ENCODE peak calls at places on chromosomes 16 and 17, in six cellular contexts. A is right atrium auricular region, C is tibial artery, Y is heart right ventricle, H is WERI-Rb-1, J is left ventricle myocardium inferior. O is an unnamed sample. For H3K27me3, the result is how much of the 10 kb centered on the place peaks cover.

GRCh38 chr17:43778337-43779144 is at the start of gene DUSP3:
- DNase-seq in A (peak), C (peak), Y (peak), H (peak), J (peak), O (peak)

GRCh38 chr16:4663756-4664465 is 29.5 kb upstream of the NUDT16L1 start:
- DNase-seq in A (peak), C (peak), Y (peak), H (no peak), J (peak), O (no peak)

GRCh38 chr16:57621521-57622268 is 6.7 kb upstream of the ADGRG1 start:
- DNase-seq in A (no peak), C (peak), Y (no peak), H (no peak), J (no peak), O (peak)

GRCh38 chr17:29546085-29546484 is 20.8 kb downstream of the ABHD15 start:
- DNase-seq in A (no peak), C (no peak), Y (no peak), H (no peak), J (no peak), O (no peak)

GRCh38 chr17:3748576-3748975 is 24.9 kb downstream of the HASPIN start:
- DNase-seq in A (no peak), C (no peak), Y (no peak), H (no peak), J (no peak), O (no peak)

GRCh38 chr16:35734728-35735402 is 2275.5 kb downstream of the TP53TG3F start:
- DNase-seq in A (peak), C (no peak), Y (no peak), H (no peak), J (no peak), O (no peak)

GRCh38 chr16:23131841-23132576 is 17.2 kb downstream of the USP31 start:
- DNase-seq in A (no peak), C (no peak), Y (no peak), H (no peak), J (no peak), O (no peak)

GRCh38 chr17:29619251-29619650 is 3.5 kb downstream of the CORO6 start:
- DNase-seq in A (no peak), C (peak), Y (peak), H (no peak), J (no peak), O (no peak)

GRCh38 chr16:81127051-81127450 is 30.9 kb upstream of the GCSH start:
- DNase-seq in A (no peak), C (no peak), Y (no peak), H (no peak), J (no peak), O (no peak)

GRCh38 chr16:23464196-23464595 is 11.2 kb upstream of the COG7 start:
- DNase-seq in A (no peak), C (no peak), Y (no peak), H (no peak), J (no peak), O (no peak)

GRCh38 chr17:63694974-63695773 is 4.8 kb downstream of the LIMD2 start:
- DNase-seq in A (no peak), C (no peak), Y (no peak), H (no peak), J (no peak), O (no peak)

GRCh38 chr16:51431517-51432241 is 280.6 kb upstream of the SALL1 start:
- DNase-seq in A (no peak), C (no peak), Y (no peak), H (no peak), J (no peak), O (peak)

GRCh38 chr17:74639704-74640142 is 16.2 kb upstream of the CD300E start:
- DNase-seq in A (no peak), C (peak), Y (no peak), H (no peak), J (no peak), O (no peak)

GRCh38 chr17:39097159-39097519 is 54.3 kb downstream of the PLXDC1 start:
- DNase-seq in A (no peak), C (no peak), Y (no peak), H (peak), J (no peak), O (no peak)

GRCh38 chr17:4573682-4574081 is 10.6 kb upstream of the SMTNL2 start:
- DNase-seq in A (no peak), C (no peak), Y (peak), H (no peak), J (peak), O (no peak)

GRCh38 chr16:8194795-8195194 is 395.5 kb downstream of the TMEM114 start:
- DNase-seq in A (no peak), C (no peak), Y (no peak), H (peak), J (no peak), O (no peak)

GRCh38 chr17:34472363-34472762 is 107.0 kb upstream of the TMEM132E start:
- DNase-seq in A (no peak), C (no peak), Y (no peak), H (no peak), J (no peak), O (no peak)

GRCh38 chr16:55944377-55944802 is 69.2 kb upstream of the CES5A start:
- DNase-seq in A (peak), C (peak), Y (peak), H (peak), J (peak), O (peak)

GRCh38 chr17:71378036-71378435 is 742.8 kb upstream of the SOX9 start:
- DNase-seq in A (no peak), C (no peak), Y (no peak), H (no peak), J (no peak), O (no peak)

GRCh38 chr16:12259258-12259657 is 282.7 kb downstream of the SNX29 start:
- DNase-seq in A (no peak), C (no peak), Y (no peak), H (no peak), J (no peak), O (no peak)

GRCh38 chr17:75024686-75025397 is 12.4 kb downstream of the MRPL58 start:
- DNase-seq in A (no peak), C (no peak), Y (no peak), H (no peak), J (no peak), O (no peak)

GRCh38 chr16:67404740-67405226 is 11.5 kb upstream of the TPPP3 start:
- DNase-seq in A (no peak), C (no peak), Y (no peak), H (no peak), J (no peak), O (no peak)

GRCh38 chr16:11386791-11387546 is 41.7 kb downstream of the RMI2 start:
- DNase-seq in A (no peak), C (peak), Y (no peak), H (peak), J (no peak), O (no peak)

GRCh38 chr16:27740496-27741201 is 190.7 kb downstream of the KATNIP start:
- DNase-seq in A (no peak), C (no peak), Y (no peak), H (no peak), J (no peak), O (no peak)

GRCh38 chr17:82881900-82882714 is 42.3 kb upstream of the ZNF750 start:
- DNase-seq in A (peak), C (peak), Y (no peak), H (peak), J (peak), O (peak)

GRCh38 chr16:57709663-57710062 is 15.1 kb downstream of the DRC7 start:
- DNase-seq in A (no peak), C (no peak), Y (no peak), H (no peak), J (no peak), O (no peak)

GRCh38 chr17:2266045-2266864 is 37.3 kb downstream of the SMG6 start:
- DNase-seq in A (no peak), C (no peak), Y (peak), H (no peak), J (no peak), O (no peak)
- H3K27ac ChIP-seq in A (no peak), C (no peak), Y (no peak), H (no peak), J (no peak), O (peak)

DNA sequence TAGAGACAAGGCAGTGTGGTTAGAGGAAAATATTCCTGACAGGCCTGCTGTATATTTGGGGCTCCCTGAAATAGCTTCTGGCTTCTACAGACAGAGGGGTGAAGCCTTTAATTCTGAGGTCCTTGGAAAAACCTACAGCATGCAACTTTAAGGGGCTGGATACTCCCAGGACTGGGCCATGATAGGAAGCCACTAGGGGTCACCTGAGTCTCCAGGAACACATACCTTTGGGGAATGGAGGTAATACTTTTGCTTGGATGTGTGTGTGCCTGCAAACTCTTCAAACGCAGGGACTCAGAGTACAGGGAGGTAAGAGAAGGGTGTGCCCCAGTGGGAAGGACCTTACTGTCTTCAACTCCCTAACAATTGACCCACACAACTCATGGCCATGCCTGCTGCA is 4.1 kb downstream of the ASIC2 start:
- DNase-seq in A (no peak), C (no peak), Y (no peak), H (peak), J (no peak), O (no peak)
- TF ChIP-seq CTCF in A (no peak), C (no peak), Y (no peak), H (peak), J (no peak), O (no peak)

GRCh38 chr16:85103096-85104079 is 8.9 kb downstream of the CIBAR2 start:
- DNase-seq in A (no peak), C (no peak), Y (no peak), H (no peak), J (no peak), O (no peak)

GRCh38 chr16:85105475-85105874 is 6.8 kb downstream of the CIBAR2 start:
- DNase-seq in A (no peak), C (no peak), Y (no peak), H (no peak), J (no peak), O (no peak)

GRCh38 chr16:85104821-85105391 is 7.4 kb downstream of the CIBAR2 start:
- DNase-seq in A (no peak), C (no peak), Y (no peak), H (no peak), J (no peak), O (no peak)

GRCh38 chr16:85102106-85102630 is 10.1 kb downstream of the CIBAR2 start:
- DNase-seq in A (no peak), C (no peak), Y (no peak), H (no peak), J (no peak), O (no peak)

GRCh38 chr16:85104147-85104546 is 8.1 kb downstream of the CIBAR2 start:
- DNase-seq in A (no peak), C (no peak), Y (no peak), H (peak), J (no peak), O (no peak)
- H3K27me3 ChIP-seq in A (under half), C (under half), Y (under half), H (under half), J (under half), O (under half)

GRCh38 chr17:7591596-7591995 is 1.7 kb upstream of the SOX15 start:
- DNase-seq in A (no peak), C (no peak), Y (no peak), H (no peak), J (no peak), O (no peak)
- H3K27ac ChIP-seq in A (no peak), C (no peak), Y (no peak), H (peak), J (no peak), O (no peak)

GRCh38 chr17:16917995-16918394 is 53.9 kb downstream of the TNFRSF13B start:
- DNase-seq in A (no peak), C (peak), Y (no peak), H (no peak), J (peak), O (no peak)

GRCh38 chr17:16912021-16912962 is 59.6 kb downstream of the TNFRSF13B start:
- DNase-seq in A (peak), C (peak), Y (no peak), H (no peak), J (peak), O (no peak)

GRCh38 chr17:16916557-16916920 is 55.4 kb downstream of the TNFRSF13B start:
- DNase-seq in A (no peak), C (peak), Y (no peak), H (no peak), J (no peak), O (no peak)

GRCh38 chr17:16918443-16918842 is 53.5 kb downstream of the TNFRSF13B start:
- DNase-seq in A (no peak), C (no peak), Y (no peak), H (no peak), J (no peak), O (no peak)

GRCh38 chr17:16915752-16916556 is 56.0 kb downstream of the TNFRSF13B start:
- DNase-seq in A (peak), C (peak), Y (no peak), H (peak), J (peak), O (no peak)
- TF ChIP-seq CTCF in A (no peak), C (no peak), Y (peak), H (peak), J (peak), O (no peak)

GRCh38 chr17:68198931-68199836 is 48.7 kb upstream of the AMZ2 start:
- DNase-seq in A (no peak), C (no peak), Y (no peak), H (no peak), J (no peak), O (no peak)

GRCh38 chr17:68200689-68201424 is 47.0 kb upstream of the AMZ2 start:
- DNase-seq in A (peak), C (peak), Y (peak), H (peak), J (peak), O (peak)

GRCh38 chr17:68201425-68201785 is 46.4 kb upstream of the AMZ2 start:
- DNase-seq in A (peak), C (no peak), Y (no peak), H (no peak), J (no peak), O (no peak)

GRCh38 chr17:68197997-68198930 is 49.6 kb upstream of the AMZ2 start:
- DNase-seq in A (no peak), C (no peak), Y (no peak), H (no peak), J (no peak), O (no peak)

DNA sequence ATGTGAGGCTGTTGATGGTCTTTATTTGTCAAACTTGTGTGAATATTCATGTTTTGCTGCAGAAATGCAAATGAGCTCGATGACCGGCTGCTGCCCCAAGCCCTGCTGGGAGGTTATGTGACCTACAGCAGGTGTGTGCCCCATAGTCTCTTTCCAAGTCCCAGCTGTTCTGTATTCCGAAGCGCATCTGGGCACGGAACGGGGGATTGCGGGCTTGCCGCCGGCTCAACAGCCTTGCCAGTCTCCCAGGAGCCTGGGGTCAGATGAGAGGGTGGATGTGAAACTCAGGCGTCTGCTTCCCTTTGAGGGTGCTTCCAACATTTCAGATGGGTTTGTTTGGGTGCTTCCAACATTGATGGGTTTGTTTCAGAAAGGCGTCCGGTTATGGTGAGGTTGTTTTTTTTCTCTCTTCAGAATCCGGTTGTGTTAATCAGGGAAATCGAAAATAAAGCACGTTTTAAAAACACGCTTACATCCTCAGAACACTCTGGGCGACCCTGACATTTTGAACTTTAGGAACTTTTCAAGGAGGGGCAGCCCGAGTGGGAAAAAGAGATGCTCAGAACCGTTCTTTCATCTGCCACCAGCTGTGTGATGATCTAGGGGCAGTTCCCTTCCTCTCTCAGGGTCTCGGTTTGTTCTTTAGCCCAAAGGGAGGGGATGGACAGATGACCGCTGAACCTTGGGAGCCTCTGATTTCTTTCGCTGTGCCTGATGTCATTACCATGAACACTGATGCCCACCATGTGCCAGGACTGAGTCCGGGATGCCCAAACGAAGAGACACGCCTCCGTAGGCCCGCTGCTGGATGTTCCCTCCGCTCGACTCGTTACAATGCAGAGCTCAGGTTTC is 47.8 kb upstream of the AMZ2 start:
- DNase-seq in A (no peak), C (no peak), Y (no peak), H (no peak), J (no peak), O (no peak)
- H3K27me3 ChIP-seq in A (under half), C (half or more), Y (half or more), H (under half), J (half or more), O (under half)

GRCh38 chr16:59324462-59324861 is 590.3 kb upstream of the GOT2 start:
- DNase-seq in A (no peak), C (no peak), Y (no peak), H (no peak), J (no peak), O (no peak)

GRCh38 chr16:59327894-59328293 is 593.8 kb upstream of the GOT2 start:
- DNase-seq in A (no peak), C (no peak), Y (no peak), H (no peak), J (no peak), O (no peak)

DNA sequence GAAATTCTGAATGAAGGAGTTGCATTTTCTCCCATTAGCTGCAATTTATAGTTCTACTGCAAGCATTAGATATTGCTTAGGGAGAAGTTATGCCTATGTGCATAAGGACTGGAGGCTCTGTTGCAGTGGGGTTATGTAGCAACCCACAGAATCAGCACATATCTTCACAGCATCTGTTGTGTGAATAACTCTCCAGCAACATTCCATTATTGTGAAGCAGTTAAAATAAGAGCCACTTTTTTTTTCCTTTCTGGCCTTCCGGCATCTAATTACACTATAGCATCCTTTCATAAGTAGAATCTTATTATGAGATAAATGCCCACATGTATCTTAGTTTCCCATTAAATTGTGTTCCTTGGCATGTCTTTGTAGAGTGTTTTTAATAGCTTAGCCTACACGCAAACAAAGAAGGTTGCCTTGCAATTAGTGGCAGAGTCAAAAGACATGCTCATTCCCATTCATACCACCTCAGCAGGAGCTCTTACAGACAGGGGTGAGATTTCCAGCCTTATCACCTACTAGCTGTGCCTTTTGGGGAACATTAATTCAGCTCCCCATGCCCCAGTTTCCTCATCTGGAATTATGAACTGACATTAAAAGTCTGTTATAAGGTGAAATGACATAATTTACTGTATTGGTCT is 596.0 kb upstream of the GOT2 start:
- DNase-seq in A (no peak), C (no peak), Y (no peak), H (no peak), J (no peak), O (no peak)
- H3K27ac ChIP-seq in A (no peak), C (no peak), Y (no peak), H (no peak), J (no peak), O (no peak)

DNA sequence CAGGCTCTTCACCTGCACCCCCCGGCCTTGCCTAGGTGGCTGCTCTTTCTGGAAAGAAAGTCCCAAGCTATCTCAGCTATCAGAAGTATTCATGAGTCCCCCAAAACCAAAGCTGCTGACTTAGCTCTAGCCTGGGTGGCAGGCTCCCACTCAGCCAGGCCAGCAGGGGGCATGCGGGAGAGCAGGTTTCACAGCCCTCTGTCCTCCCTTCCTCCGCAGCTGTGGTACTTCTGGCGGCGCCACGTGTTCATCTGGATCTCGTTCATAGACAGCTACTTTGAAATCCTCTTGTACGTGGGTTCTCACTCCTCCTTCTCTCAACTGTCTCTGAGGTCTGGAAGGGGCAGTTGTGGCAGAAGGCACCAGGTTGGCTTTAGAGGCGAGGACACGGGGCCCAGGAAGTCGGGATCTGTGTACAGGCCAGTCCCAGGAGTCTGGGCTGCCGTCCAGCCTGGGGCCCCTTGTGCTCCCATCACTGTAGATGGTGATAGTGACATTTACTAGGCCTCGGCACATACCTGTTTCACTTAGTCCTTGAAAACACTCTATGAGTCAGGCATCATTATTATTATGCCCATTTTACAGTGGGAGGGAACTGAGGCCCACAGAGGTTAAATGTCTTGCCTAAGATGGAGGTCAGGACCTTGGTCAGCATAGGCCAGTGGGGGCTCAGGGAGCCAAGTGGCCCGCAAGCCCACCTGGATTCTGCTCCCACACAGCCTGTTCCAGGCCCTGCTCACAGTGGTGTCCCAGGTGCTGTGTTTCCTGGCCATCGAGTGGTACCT is 12.9 kb downstream of the TRPV2 start:
- DNase-seq in A (no peak), C (no peak), Y (no peak), H (peak), J (peak), O (peak)
- TF ChIP-seq CTCF in A (no peak), C (no peak), Y (peak), H (peak), J (peak), O (peak)